ENCODE peak calls at places on chromosomes 1 and 21, in ten cellular contexts. C, T, Q, W, U, I, F, P, V and X are unnamed samples. For H3K9me3 and H3K4me1, the result is how much of the 10 kb centered on the place peaks cover.

GRCh38 chr21:41711416-41712023 is 55.3 kb downstream of the RIPK4 start:
- DNase-seq in C (peak), T (no peak), Q (no peak), W (no peak), U (no peak), I (no peak), F (no peak), P (no peak), V (no peak), X (no peak)

GRCh38 chr1:13950637-13951036 is 250.6 kb downstream of the PRDM2 start:
- DNase-seq in C (no peak), T (no peak), Q (no peak), W (no peak), U (no peak), I (no peak), F (no peak), P (no peak), V (peak), X (no peak)

GRCh38 chr1:108551157-108551862 is 8.6 kb upstream of the EEIG2 start:
- DNase-seq in C (no peak), T (no peak), Q (no peak), W (no peak), U (no peak), I (no peak), F (no peak), P (no peak), V (no peak), X (no peak)

GRCh38 chr1:158830904-158831507 is at the start of gene MNDA:
- DNase-seq in C (no peak), T (no peak), Q (no peak), W (no peak), U (no peak), I (no peak), F (no peak), P (no peak), V (no peak), X (no peak)

GRCh38 chr1:66276229-66276628 is 257.7 kb upstream of the SGIP1 start:
- DNase-seq in C (no peak), T (no peak), Q (no peak), W (no peak), U (no peak), I (no peak), F (no peak), P (no peak), V (no peak), X (peak)

GRCh38 chr21:44420416-44421205 is 34.7 kb upstream of the LRRC3 start:
- DNase-seq in C (peak), T (no peak), Q (no peak), W (no peak), U (no peak), I (no peak), F (no peak), P (no peak), V (no peak), X (no peak)

GRCh38 chr1:235734335-235734734 is 84.8 kb upstream of the GNG4 start:
- DNase-seq in C (no peak), T (no peak), Q (peak), W (no peak), U (no peak), I (no peak), F (no peak), P (no peak), V (no peak), X (no peak)

GRCh38 chr1:39199593-39199992 is 4.9 kb upstream of the MACF1 start:
- DNase-seq in C (no peak), T (no peak), Q (no peak), W (no peak), U (no peak), I (no peak), F (no peak), P (no peak), V (no peak), X (no peak)

GRCh38 chr1:193569696-193570269 is 383.4 kb upstream of the B3GALT2 start:
- DNase-seq in C (no peak), T (no peak), Q (peak), W (no peak), U (no peak), I (no peak), F (no peak), P (peak), V (no peak), X (peak)

GRCh38 chr1:239123243-239123642 is 263.1 kb upstream of the CHRM3 start:
- DNase-seq in C (no peak), T (no peak), Q (no peak), W (no peak), U (no peak), I (no peak), F (no peak), P (no peak), V (no peak), X (no peak)

GRCh38 chr1:110719908-110720307 is 45.2 kb upstream of the KCNA3 start:
- DNase-seq in C (no peak), T (no peak), Q (no peak), W (no peak), U (no peak), I (no peak), F (no peak), P (no peak), V (no peak), X (no peak)

GRCh38 chr1:91725961-91726704 is 159.8 kb downstream of the TGFBR3 start:
- DNase-seq in C (no peak), T (no peak), Q (no peak), W (peak), U (peak), I (no peak), F (no peak), P (peak), V (no peak), X (no peak)

GRCh38 chr1:34002810-34003209 is 138.9 kb downstream of the HMGB4 start:
- DNase-seq in C (no peak), T (no peak), Q (no peak), W (no peak), U (no peak), I (no peak), F (no peak), P (no peak), V (no peak), X (no peak)

GRCh38 chr1:7579831-7580804 is 191.0 kb upstream of the VAMP3 start:
- DNase-seq in C (peak), T (no peak), Q (no peak), W (peak), U (no peak), I (no peak), F (no peak), P (no peak), V (no peak), X (no peak)

GRCh38 chr1:219812491-219813221 is 115.7 kb downstream of the SLC30A10 start:
- DNase-seq in C (no peak), T (peak), Q (peak), W (no peak), U (no peak), I (peak), F (no peak), P (peak), V (peak), X (no peak)

GRCh38 chr1:114176366-114176765 is 22.7 kb upstream of the SYT6 start:
- DNase-seq in C (no peak), T (no peak), Q (no peak), W (no peak), U (no peak), I (no peak), F (no peak), P (no peak), V (no peak), X (no peak)

GRCh38 chr1:157286096-157286495 is 147.9 kb upstream of the ETV3 start:
- DNase-seq in C (no peak), T (no peak), Q (no peak), W (no peak), U (no peak), I (no peak), F (no peak), P (no peak), V (no peak), X (no peak)

GRCh38 chr1:182731852-182732575 is 47.6 kb upstream of the RGS8 start:
- DNase-seq in C (no peak), T (no peak), Q (no peak), W (no peak), U (no peak), I (no peak), F (no peak), P (no peak), V (no peak), X (no peak)

GRCh38 chr1:17538010-17538409 is 1.5 kb upstream of the ARHGEF10L start:
- DNase-seq in C (no peak), T (no peak), Q (no peak), W (no peak), U (no peak), I (no peak), F (no peak), P (peak), V (no peak), X (no peak)

GRCh38 chr1:55472784-55473183 is 257.6 kb upstream of the USP24 start:
- DNase-seq in C (peak), T (peak), Q (peak), W (no peak), U (peak), I (no peak), F (no peak), P (no peak), V (no peak), X (no peak)

GRCh38 chr1:31773861-31774260 is 9.7 kb upstream of the ADGRB2 start:
- DNase-seq in C (no peak), T (no peak), Q (no peak), W (no peak), U (no peak), I (no peak), F (no peak), P (no peak), V (no peak), X (no peak)

GRCh38 chr1:172941456-172941855 is 109.3 kb downstream of the TNFSF18 start:
- DNase-seq in C (no peak), T (no peak), Q (no peak), W (no peak), U (no peak), I (no peak), F (no peak), P (no peak), V (no peak), X (no peak)

GRCh38 chr1:203536981-203537455 is 43.1 kb downstream of the OPTC start:
- DNase-seq in C (no peak), T (no peak), Q (peak), W (peak), U (peak), I (no peak), F (peak), P (peak), V (no peak), X (no peak)

GRCh38 chr1:177164380-177165068 is at the start of gene ASTN1:
- DNase-seq in C (peak), T (no peak), Q (no peak), W (no peak), U (no peak), I (no peak), F (no peak), P (no peak), V (peak), X (no peak)

GRCh38 chr1:81126989-81127571 is 673.7 kb upstream of the ADGRL2 start:
- DNase-seq in C (no peak), T (no peak), Q (no peak), W (no peak), U (no peak), I (no peak), F (no peak), P (peak), V (no peak), X (no peak)

GRCh38 chr1:13619909-13620308 is 36.3 kb downstream of the PDPN start:
- DNase-seq in C (no peak), T (no peak), Q (no peak), W (peak), U (peak), I (no peak), F (peak), P (peak), V (no peak), X (no peak)

GRCh38 chr1:114316204-114316603 is 162.5 kb upstream of the SYT6 start:
- DNase-seq in C (no peak), T (no peak), Q (no peak), W (no peak), U (no peak), I (no peak), F (no peak), P (no peak), V (no peak), X (no peak)

GRCh38 chr21:35179990-35180557 is 131.0 kb upstream of the RUNX1 start:
- DNase-seq in C (no peak), T (no peak), Q (peak), W (no peak), U (no peak), I (peak), F (no peak), P (peak), V (no peak), X (no peak)

GRCh38 chr1:233613252-233614172 is at the start of gene KCNK1:
- DNase-seq in C (peak), T (peak), Q (peak), W (peak), U (peak), I (no peak), F (peak), P (peak), V (peak), X (no peak)

GRCh38 chr1:27993241-27993640 is 33.5 kb downstream of the XKR8 start:
- DNase-seq in C (no peak), T (no peak), Q (no peak), W (no peak), U (no peak), I (no peak), F (no peak), P (no peak), V (no peak), X (no peak)

GRCh38 chr21:41908829-41909228 is 29.7 kb upstream of the PRDM15 start:
- DNase-seq in C (no peak), T (no peak), Q (no peak), W (no peak), U (no peak), I (no peak), F (no peak), P (no peak), V (no peak), X (no peak)

GRCh38 chr1:209646558-209646957 is 5.7 kb downstream of the LAMB3 start:
- DNase-seq in C (no peak), T (no peak), Q (no peak), W (no peak), U (no peak), I (no peak), F (no peak), P (peak), V (no peak), X (no peak)

GRCh38 chr21:32645261-32646182 is 33.3 kb upstream of the CFAP298 start:
- DNase-seq in C (no peak), T (no peak), Q (no peak), W (no peak), U (no peak), I (no peak), F (no peak), P (no peak), V (peak), X (no peak)

GRCh38 chr21:29104239-29104708 is 26.2 kb upstream of the MAP3K7CL start:
- DNase-seq in C (no peak), T (no peak), Q (no peak), W (no peak), U (no peak), I (no peak), F (no peak), P (peak), V (no peak), X (no peak)

GRCh38 chr1:241271427-241271826 is 85.6 kb downstream of the RGS7 start:
- DNase-seq in C (no peak), T (no peak), Q (no peak), W (no peak), U (no peak), I (no peak), F (no peak), P (no peak), V (no peak), X (no peak)

GRCh38 chr1:239810071-239810481 is 281.6 kb upstream of the FMN2 start:
- DNase-seq in C (no peak), T (no peak), Q (no peak), W (no peak), U (no peak), I (no peak), F (no peak), P (peak), V (no peak), X (no peak)

GRCh38 chr21:41133896-41134522 is 34.0 kb upstream of the BACE2 start:
- DNase-seq in C (peak), T (peak), Q (peak), W (no peak), U (no peak), I (peak), F (no peak), P (peak), V (peak), X (no peak)

GRCh38 chr1:47703981-47704596 is 266.2 kb downstream of the FOXD2 start:
- DNase-seq in C (no peak), T (peak), Q (peak), W (peak), U (no peak), I (peak), F (no peak), P (no peak), V (no peak), X (no peak)

DNA sequence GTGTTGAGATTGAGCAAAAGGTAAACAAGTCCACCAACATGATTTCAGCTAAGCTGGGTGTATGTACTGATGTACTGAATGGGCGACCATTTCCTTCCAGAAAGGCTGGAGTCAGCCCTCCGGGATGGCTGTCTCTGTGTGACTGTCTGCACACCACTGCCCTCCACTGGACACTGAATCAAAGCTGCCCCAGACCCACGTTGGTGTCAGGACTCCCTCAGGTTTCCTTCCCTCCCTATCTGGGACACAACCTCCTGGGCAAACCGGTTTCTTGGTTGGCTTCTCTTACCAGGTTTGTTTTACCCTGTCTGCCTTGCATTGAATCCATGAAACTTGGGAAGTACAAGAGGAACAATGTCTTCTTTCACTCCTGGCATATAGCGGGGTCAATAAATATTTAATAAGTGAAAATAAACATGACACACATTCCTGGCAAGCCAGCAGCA is 5.3 kb upstream of the SRP9 start:
- DNase-seq in C (peak), T (peak), Q (peak), W (peak), U (peak), I (peak), F (peak), P (peak), V (peak), X (peak)
- H3K9me3 ChIP-seq in C (under half), T (under half), Q (under half), W (under half), U (under half), I (under half), F (under half), P (under half), V (under half), X (under half)

GRCh38 chr1:45585496-45586075 is 1.7 kb downstream of the NASP start:
- DNase-seq in C (no peak), T (no peak), Q (no peak), W (no peak), U (no peak), I (no peak), F (no peak), P (no peak), V (no peak), X (no peak)
- H3K27ac ChIP-seq in C (no peak), T (no peak), Q (peak), W (peak), U (no peak), I (peak), F (no peak), P (no peak), V (peak), X (peak)

GRCh38 chr1:116918714-116919357 is 9.1 kb downstream of the PTGFRN start:
- DNase-seq in C (no peak), T (no peak), Q (peak), W (no peak), U (no peak), I (no peak), F (no peak), P (no peak), V (no peak), X (no peak)
- H3K4me1 ChIP-seq in C (under half), T (under half), Q (half or more), W (under half), U (under half), I (under half), F (under half), P (under half), V (under half), X (under half)

DNA sequence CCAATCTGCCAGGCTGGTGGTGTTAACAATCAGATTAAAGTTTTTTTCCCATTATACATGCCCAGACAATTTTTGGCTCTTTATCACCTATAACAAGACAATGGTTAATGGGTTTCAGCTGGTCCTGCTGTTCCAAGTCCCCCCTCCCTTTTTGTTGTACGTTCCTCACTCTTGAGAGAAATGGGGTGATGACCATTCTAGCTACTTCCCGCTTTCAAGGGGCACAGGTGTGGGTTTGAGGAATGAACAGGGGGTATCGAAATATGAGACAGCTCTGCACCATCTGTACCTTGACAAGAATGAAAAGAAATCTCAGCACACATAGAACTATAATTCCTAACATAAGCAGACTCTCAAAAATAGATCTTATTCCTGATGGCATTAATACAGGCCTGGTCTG is 326.8 kb downstream of the PTPRU start:
- DNase-seq in C (no peak), T (no peak), Q (no peak), W (no peak), U (no peak), I (no peak), F (no peak), P (no peak), V (no peak), X (no peak)
- H3K9me3 ChIP-seq in C (under half), T (under half), Q (under half), W (under half), U (under half), I (under half), F (under half), P (half or more), V (under half), X (under half)

DNA sequence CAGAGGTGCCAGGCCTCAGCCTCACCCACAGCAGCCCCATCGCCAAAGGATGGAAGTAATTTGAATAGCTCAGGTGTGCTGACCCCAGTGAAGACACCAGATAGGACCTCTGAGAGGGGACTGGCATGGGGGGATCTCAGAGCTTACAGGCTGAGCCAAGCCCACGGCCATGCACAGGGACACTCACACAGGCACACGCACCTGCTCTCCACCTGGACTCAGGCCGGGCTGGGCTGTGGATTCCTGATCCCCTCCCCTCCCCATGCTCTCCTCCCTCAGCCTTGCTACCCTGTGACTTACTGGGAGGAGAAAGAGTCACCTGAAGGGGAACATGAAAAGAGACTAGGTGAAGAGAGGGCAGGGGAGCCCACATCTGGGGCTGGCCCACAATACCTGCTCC is 15.0 kb downstream of the NPR1 start:
- DNase-seq in C (no peak), T (no peak), Q (no peak), W (no peak), U (no peak), I (no peak), F (no peak), P (no peak), V (no peak), X (no peak)
- H3K27ac ChIP-seq in C (no peak), T (no peak), Q (no peak), W (no peak), U (no peak), I (no peak), F (no peak), P (no peak), V (no peak), X (no peak)

GRCh38 chr1:160411231-160411630 is 10.9 kb downstream of the VANGL2 start:
- DNase-seq in C (no peak), T (no peak), Q (no peak), W (no peak), U (no peak), I (no peak), F (no peak), P (no peak), V (no peak), X (no peak)

GRCh38 chr1:160410412-160411005 is 10.1 kb downstream of the VANGL2 start:
- DNase-seq in C (no peak), T (no peak), Q (no peak), W (no peak), U (no peak), I (no peak), F (no peak), P (no peak), V (peak), X (no peak)

GRCh38 chr1:160413716-160414115 is 13.4 kb downstream of the VANGL2 start:
- DNase-seq in C (no peak), T (no peak), Q (no peak), W (no peak), U (no peak), I (no peak), F (no peak), P (no peak), V (no peak), X (no peak)

GRCh38 chr1:160414836-160415235 is 14.5 kb downstream of the VANGL2 start:
- DNase-seq in C (no peak), T (no peak), Q (peak), W (no peak), U (no peak), I (no peak), F (no peak), P (no peak), V (no peak), X (no peak)

DNA sequence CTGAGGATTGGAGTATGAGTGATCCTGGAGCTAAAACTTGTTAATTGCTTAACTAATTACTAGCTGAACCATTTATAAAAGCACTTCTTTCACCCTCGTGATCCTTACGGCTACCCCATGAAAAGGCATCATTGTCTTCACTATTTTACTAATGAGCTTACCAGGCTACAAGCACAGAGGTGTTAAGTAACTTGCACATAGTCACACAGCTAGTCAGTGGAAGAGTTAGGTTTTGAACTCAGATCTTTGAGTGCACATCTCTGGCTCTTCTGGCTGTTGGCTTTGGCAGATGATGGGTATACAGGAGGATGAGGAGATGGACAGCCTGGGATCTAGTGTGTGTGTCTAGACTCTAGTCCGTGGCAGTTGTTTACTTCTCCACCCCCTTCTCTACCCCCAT is 11.6 kb downstream of the VANGL2 start:
- DNase-seq in C (no peak), T (no peak), Q (no peak), W (no peak), U (no peak), I (no peak), F (no peak), P (no peak), V (no peak), X (no peak)
- H3K4me1 ChIP-seq in C (under half), T (under half), Q (under half), W (under half), U (under half), I (under half), F (under half), P (under half), V (under half), X (under half)